ENCODE peak calls at places on chromosomes 13 and 19, in eight cellular contexts. J is cardiac muscle cell, P is PC-3, R is IMR-90, V is neural crest cell, D is lower lobe of right lung, O is body of pancreas, U is colonic mucosa. A is an unnamed sample.

GRCh38 chr19:47186337-47187022 is 44.5 kb downstream of the BBC3 start:
- DNase-seq in J (no peak), P (no peak), R (no peak), V (no peak), D (no peak), O (no peak), U (no peak), A (no peak)

GRCh38 chr13:50635504-50635903 is 208.0 kb downstream of the DLEU7 start:
- DNase-seq in J (peak; percentile 97), P (no peak), R (no peak), V (no peak), D (no peak), O (no peak), U (no peak), A (no peak)

GRCh38 chr19:42203700-42204099 is 13.8 kb downstream of the DEDD2 start:
- DNase-seq in J (no peak), P (no peak), R (no peak), V (no peak), D (no peak), O (no peak), U (no peak), A (no peak)

GRCh38 chr19:2469102-2469914 is 6.6 kb upstream of the GADD45B start:
- DNase-seq in J (peak; percentile 71), P (peak; percentile 67), R (peak; percentile 78), V (no peak), D (no peak), O (no peak), U (no peak), A (no peak)

GRCh38 chr19:13825489-13826475 is 30.5 kb downstream of the ZSWIM4 start:
- DNase-seq in J (no peak), P (peak; percentile 49), R (no peak), V (no peak), D (no peak), O (no peak), U (no peak), A (no peak)

GRCh38 chr19:15254547-15254946 is 22.3 kb upstream of the EPHX3 start:
- DNase-seq in J (no peak), P (no peak), R (no peak), V (no peak), D (no peak), O (no peak), U (no peak), A (no peak)

GRCh38 chr19:9362905-9363304 is at the start of gene ZNF177:
- DNase-seq in J (peak; percentile 8), P (no peak), R (no peak), V (no peak), D (no peak), O (no peak), U (no peak), A (peak; percentile 52)

GRCh38 chr19:48963371-48964204 is 1.5 kb upstream of the FTL start:
- DNase-seq in J (peak; percentile 76), P (peak; percentile 43), R (peak; percentile 71), V (peak; percentile 54), D (peak; percentile 83), O (peak; percentile 83), U (peak; percentile 85), A (no peak)

GRCh38 chr13:46641274-46642081 is 88.5 kb downstream of the LRCH1 start:
- DNase-seq in J (peak; percentile 56), P (no peak), R (no peak), V (no peak), D (no peak), O (no peak), U (no peak), A (no peak)

GRCh38 chr19:14114854-14115253 is 2.7 kb downstream of the PRKACA start:
- DNase-seq in J (peak; percentile 39), P (peak; percentile 46), R (no peak), V (peak; percentile 21), D (peak; percentile 82), O (peak; percentile 72), U (peak; percentile 60), A (no peak)

GRCh38 chr13:66200555-66200954 is 1029.6 kb downstream of the PCDH9 start:
- DNase-seq in J (peak; percentile 18), P (no peak), R (no peak), V (no peak), D (no peak), O (no peak), U (no peak), A (no peak)
- TF ChIP-seq CTCF in J (no peak), P (peak; percentile 15), R (peak; percentile 2), V (no peak), D (no peak), O (no peak), U (no peak), A (no peak)

DNA sequence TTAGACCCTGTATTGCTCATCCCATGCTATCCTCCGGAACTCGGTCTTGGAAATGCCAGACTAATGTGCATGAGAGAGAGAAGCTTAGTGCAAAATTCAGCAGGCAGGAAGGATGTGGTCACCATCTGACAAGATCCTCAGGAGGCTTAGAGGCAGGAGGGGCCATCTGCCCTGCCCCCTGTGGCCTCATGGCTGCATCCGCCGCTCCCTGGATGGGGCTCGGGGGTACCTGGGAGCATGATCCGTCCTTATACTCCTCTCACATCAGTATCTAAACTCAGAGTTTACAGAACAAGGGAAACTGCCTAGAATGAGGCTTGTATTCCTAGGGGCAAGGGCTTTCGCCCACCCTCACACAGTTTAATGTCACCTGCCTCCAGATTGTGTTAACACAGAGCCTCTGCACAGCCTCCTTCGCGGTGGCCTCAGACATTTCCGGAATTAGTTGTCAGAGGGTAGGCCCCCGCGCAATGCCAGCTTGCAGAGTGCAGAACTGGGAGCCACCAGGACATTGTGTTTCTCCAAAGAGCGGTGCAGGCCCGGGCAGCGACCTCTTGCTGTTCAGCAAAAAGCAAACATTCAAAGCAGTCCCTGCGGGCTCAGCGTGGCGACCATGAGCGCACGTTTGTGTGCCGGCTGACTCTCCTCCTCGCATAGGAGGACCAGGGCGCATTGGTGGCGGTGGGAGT is 39.2 kb downstream of the GPR12 start:
- DNase-seq in J (no peak), P (no peak), R (no peak), V (no peak), D (no peak), O (no peak), U (no peak), A (no peak)
- TF ChIP-seq CTCF in J (no peak), P (no peak), R (no peak), V (no peak), D (no peak), O (no peak), U (no peak), A (no peak)

GRCh38 chr13:23642110-23642509 is 71.9 kb downstream of the TNFRSF19 start:
- DNase-seq in J (no peak), P (no peak), R (peak; percentile 30), V (no peak), D (no peak), O (no peak), U (no peak), A (no peak)

GRCh38 chr13:23636360-23636759 is 66.1 kb downstream of the TNFRSF19 start:
- DNase-seq in J (no peak), P (no peak), R (no peak), V (no peak), D (no peak), O (no peak), U (no peak), A (no peak)

GRCh38 chr13:23634897-23635296 is 64.7 kb downstream of the TNFRSF19 start:
- DNase-seq in J (no peak), P (no peak), R (no peak), V (no peak), D (no peak), O (no peak), U (no peak), A (no peak)

GRCh38 chr13:23639672-23640275 is 69.6 kb downstream of the TNFRSF19 start:
- DNase-seq in J (no peak), P (no peak), R (no peak), V (no peak), D (no peak), O (no peak), U (no peak), A (no peak)

DNA sequence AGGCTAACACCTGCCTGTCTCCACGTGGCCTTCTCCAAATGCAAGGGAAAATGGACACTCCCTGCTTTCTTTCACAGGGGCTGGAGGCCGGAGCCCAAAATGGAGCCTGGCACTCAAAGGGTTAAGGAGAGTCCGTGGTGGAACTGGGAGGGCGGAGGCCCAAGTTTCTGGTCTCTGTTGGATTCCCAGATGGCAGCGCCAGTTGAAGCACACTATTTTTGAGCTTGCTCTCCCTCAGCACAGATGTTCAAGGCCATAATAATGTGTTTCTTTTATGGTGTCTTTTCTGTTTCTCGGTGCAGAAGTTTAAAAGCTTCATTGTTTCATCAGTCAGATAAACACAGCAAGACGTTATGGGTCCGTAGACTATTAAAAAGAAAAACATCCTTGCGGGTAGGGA is 67.6 kb downstream of the TNFRSF19 start:
- DNase-seq in J (no peak), P (no peak), R (no peak), V (no peak), D (no peak), O (no peak), U (no peak), A (no peak)
- TF ChIP-seq CTCF in J (no peak), P (no peak), R (no peak), V (no peak), D (no peak), O (no peak), U (no peak), A (no peak)

GRCh38 chr19:52336976-52337375 is 933 bp downstream of the ZNF610 start:
- DNase-seq in J (peak; percentile 17), P (no peak), R (peak; percentile 27), V (no peak), D (no peak), O (no peak), U (no peak), A (no peak)
- TF ChIP-seq CTCF in J (no peak), P (no peak), R (no peak), V (no peak), D (no peak), O (no peak), U (no peak), A (no peak)

DNA sequence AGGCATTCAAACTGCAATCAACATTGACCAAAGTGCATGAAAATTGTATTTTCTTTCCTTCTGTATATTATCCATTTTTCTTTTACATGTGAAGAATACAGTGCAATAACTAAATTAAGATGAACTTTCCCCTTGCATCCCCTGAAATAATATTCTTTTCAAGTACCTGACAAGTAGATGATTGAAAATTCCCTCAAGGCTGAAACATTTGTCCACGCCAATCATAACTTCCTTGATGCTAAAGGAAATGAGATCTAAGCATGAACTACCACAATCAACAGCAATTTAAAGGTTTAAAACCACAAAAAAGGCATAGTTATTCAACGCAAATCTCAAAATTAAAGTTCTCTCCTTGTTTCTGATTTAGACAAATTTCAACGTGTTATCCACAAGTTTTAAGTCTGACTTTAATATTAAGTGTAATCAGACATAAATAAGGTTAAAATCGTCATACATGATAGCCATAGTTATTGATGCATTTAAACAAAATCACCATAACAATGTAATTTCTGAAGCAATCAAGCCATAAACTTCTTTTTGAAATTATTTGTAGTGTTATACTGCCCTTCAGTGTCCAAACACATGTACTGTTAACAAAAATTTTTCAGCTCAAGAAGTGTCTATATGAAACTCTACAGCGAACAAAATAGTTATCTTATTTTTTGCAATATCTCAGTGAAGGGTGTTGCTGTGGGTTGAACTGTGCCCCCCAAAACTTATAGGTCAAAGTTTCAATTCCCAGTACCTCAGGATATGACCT is 169.5 kb downstream of the DCLK1 start:
- DNase-seq in J (no peak), P (peak; percentile 13), R (peak; percentile 13), V (no peak), D (no peak), O (no peak), U (no peak), A (no peak)
- TF ChIP-seq CTCF in J (no peak), P (peak; percentile 54), R (no peak), V (peak; percentile 47), D (no peak), O (no peak), U (no peak), A (no peak)

A was measured in D721Med.